ENCODE peak calls at places on chromosomes 13 and 19, in five cellular contexts. X is keratinocyte, A is mammary epithelial cell, N is GM23248, I is H7. M is an unnamed sample. For H3K27me3, the result is how much of the 10 kb centered on the place peaks cover.

GRCh38 chr19:52600639-52601024 is 30.5 kb downstream of the ZNF701 start:
- DNase-seq in X (no peak), A (no peak), N (no peak), I (no peak), M (no peak)

GRCh38 chr19:50906217-50906616 is 5.0 kb downstream of the KLK4 start:
- DNase-seq in X (no peak), N (peak), A (no peak), I (peak), M (no peak)

GRCh38 chr13:32330438-32330837 is 15.1 kb downstream of the BRCA2 start:
- DNase-seq in N (peak), A (peak), I (no peak), X (no peak), M (no peak)

GRCh38 chr19:1270168-1270853 is 1.2 kb downstream of the CIRBP start:
- DNase-seq in N (peak), I (no peak), A (no peak), X (no peak), M (no peak)

GRCh38 chr13:31227063-31227462 is 27.3 kb downstream of the B3GLCT start:
- DNase-seq in X (no peak), I (no peak), N (peak), A (no peak), M (no peak)

GRCh38 chr13:30371649-30372265 is 50.5 kb upstream of the UBE2L5 start:
- DNase-seq in X (no peak), I (no peak), A (peak), N (peak), M (peak)

GRCh38 chr13:43805071-43805468 is 18.3 kb upstream of the ENOX1 start:
- DNase-seq in A (peak), I (peak), N (peak), X (peak), M (peak)

GRCh38 chr13:37540228-37540627 is 58.3 kb downstream of the POSTN start:
- DNase-seq in X (no peak), N (peak), I (no peak), A (peak), M (peak)

GRCh38 chr13:96946709-96947311 is 47.5 kb downstream of the OXGR1 start:
- DNase-seq in N (no peak), X (no peak), I (no peak), A (no peak), M (no peak)

GRCh38 chr13:57716295-57716694 is 84.8 kb downstream of the PCDH17 start:
- DNase-seq in N (no peak), A (no peak), I (peak), X (no peak), M (no peak)

GRCh38 chr19:48471836-48472235 is 2.7 kb downstream of the CYTH2 start:
- DNase-seq in X (no peak), I (no peak), N (no peak), A (no peak), M (no peak)

GRCh38 chr13:21109168-21109567 is 47.8 kb upstream of the LATS2 start:
- DNase-seq in X (no peak), A (no peak), I (no peak), N (no peak), M (no peak)

GRCh38 chr13:21104199-21105019 is 43.0 kb upstream of the LATS2 start:
- DNase-seq in I (peak), N (no peak), A (no peak), X (no peak), M (no peak)

GRCh38 chr13:21100994-21101757 is 39.8 kb upstream of the LATS2 start:
- DNase-seq in A (peak), I (no peak), N (no peak), X (no peak), M (no peak)

GRCh38 chr13:21101865-21102576 is 40.6 kb upstream of the LATS2 start:
- DNase-seq in X (no peak), I (no peak), N (no peak), A (no peak), M (no peak)

GRCh38 chr13:21106089-21106488 is 44.7 kb upstream of the LATS2 start:
- DNase-seq in I (no peak), A (no peak), N (peak), X (no peak), M (peak)
- H3K27me3 ChIP-seq in I (under half), A (under half), N (under half), X (under half), M (under half)

GRCh38 chr19:41930926-41931592 is 2.8 kb upstream of the ERFL start:
- DNase-seq in I (peak), N (peak), A (no peak), X (no peak), M (peak)

GRCh38 chr19:41928754-41929535 is 696 bp upstream of the ERFL start:
- DNase-seq in X (no peak), N (no peak), A (no peak), I (peak), M (no peak)

GRCh38 chr19:41929536-41930071 is 1.4 kb upstream of the ERFL start:
- DNase-seq in I (peak), N (no peak), X (no peak), A (no peak), M (no peak)

GRCh38 chr19:41928221-41928683 is at the start of gene ERFL:
- DNase-seq in I (peak), N (peak), X (no peak), A (no peak), M (peak)

GRCh38 chr19:41930322-41930722 is 2.1 kb upstream of the ERFL start:
- DNase-seq in X (no peak), N (no peak), I (peak), A (no peak), M (no peak)
- H3K27me3 ChIP-seq in X (half or more), N (half or more), I (half or more), A (under half), M (half or more)

DNA sequence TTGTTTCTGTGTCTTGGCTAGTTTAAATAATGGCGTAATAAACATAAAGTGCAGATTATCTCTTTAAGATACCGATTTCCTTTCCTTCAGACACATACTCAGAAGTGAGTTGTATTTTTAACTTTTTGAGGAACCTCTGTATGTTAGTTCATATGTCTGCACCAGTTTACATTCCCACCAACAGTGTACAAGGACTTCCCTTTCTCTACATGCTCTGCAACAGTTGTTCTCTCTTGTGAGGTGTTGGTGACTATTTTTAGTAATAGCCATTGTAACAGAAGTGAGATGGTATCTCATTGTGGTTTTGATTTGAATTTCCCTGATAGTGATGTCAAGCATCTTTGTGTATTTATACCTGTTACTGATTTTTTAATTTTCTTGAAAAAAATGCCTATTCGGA is 418.6 kb downstream of the UQCRFS1 start:
- DNase-seq in I (no peak), X (no peak), A (no peak), N (no peak), M (no peak)
- H3K27me3 ChIP-seq in I (under half), X (under half), A (under half), N (under half), M (under half)

DNA sequence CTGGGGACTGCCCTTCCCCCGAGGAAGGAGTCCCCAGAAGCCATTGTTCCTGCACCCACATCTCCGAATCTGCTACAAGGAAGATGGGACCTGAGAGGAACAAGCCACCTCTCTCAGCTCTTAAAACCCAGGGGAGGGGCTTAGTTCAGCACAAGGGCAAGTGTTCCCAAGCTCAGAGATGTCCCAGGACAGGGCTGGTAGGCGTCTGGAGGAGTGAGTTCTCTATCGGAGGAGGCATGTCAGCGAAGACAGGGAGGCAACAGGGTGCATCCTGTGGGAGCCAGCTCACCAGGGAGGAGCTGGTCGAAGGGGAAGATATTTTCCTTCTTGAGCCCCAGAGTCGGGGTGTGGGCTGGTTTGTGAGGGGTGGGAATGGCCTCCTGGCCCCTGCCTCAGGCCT is 54.8 kb downstream of the CELF5 start:
- DNase-seq in N (no peak), I (peak), A (no peak), X (no peak), M (no peak)
- H3K27me3 ChIP-seq in N (under half), I (under half), A (under half), X (under half), M (under half)

GRCh38 chr19:38204096-38204495 is 19.9 kb downstream of the DPF1 start:
- DNase-seq in N (no peak), A (no peak), X (no peak), I (no peak), M (no peak)

GRCh38 chr19:38203197-38203596 is 20.8 kb downstream of the DPF1 start:
- DNase-seq in I (no peak), X (no peak), N (no peak), A (no peak), M (no peak)

GRCh38 chr19:38206006-38206745 is 17.8 kb downstream of the DPF1 start:
- DNase-seq in X (no peak), N (no peak), A (no peak), I (no peak), M (no peak)

GRCh38 chr19:38206928-38207327 is 17.1 kb downstream of the DPF1 start:
- DNase-seq in A (no peak), X (no peak), I (no peak), N (no peak), M (no peak)

GRCh38 chr19:38204728-38205127 is 19.3 kb downstream of the DPF1 start:
- DNase-seq in I (no peak), N (no peak), A (no peak), X (no peak), M (no peak)
- H3K27me3 ChIP-seq in I (under half), N (under half), A (under half), X (under half), M (under half)

GRCh38 chr19:13045812-13046211 is 50.5 kb downstream of the NFIX start:
- DNase-seq in N (no peak), X (no peak), A (no peak), I (no peak), M (no peak)
- H3K27me3 ChIP-seq in N (under half), X (under half), A (under half), I (under half), M (under half)

GRCh38 chr13:99992376-99992775 is 10.8 kb downstream of the ZIC2 start:
- DNase-seq in I (no peak), N (no peak), X (no peak), A (no peak), M (no peak)
- H3K27me3 ChIP-seq in I (half or more), N (half or more), X (half or more), A (half or more), M (under half)

M was measured in MG63.